ENCODE peak calls at places on chromosomes 6 and 20, in eight cellular contexts. K, G, E, H, Q, Z, V and U are unnamed samples. For H3K9me3 and H3K4me1, the result is how much of the 10 kb centered on the place peaks cover.

GRCh38 chr6:132418566-132418965 is 17.3 kb upstream of the MOXD1 start:
- DNase-seq in K (no peak), G (no peak), E (no peak), H (no peak), Q (no peak), Z (no peak), V (no peak), U (no peak)

GRCh38 chr6:163369122-163369521 is 45.4 kb upstream of the QKI start:
- DNase-seq in K (no peak), G (no peak), E (no peak), H (no peak), Q (no peak), Z (no peak), V (no peak), U (no peak)

GRCh38 chr20:63378626-63379025 is 17.5 kb upstream of the CHRNA4 start:
- DNase-seq in K (no peak), G (no peak), E (no peak), H (no peak), Q (no peak), Z (peak), V (no peak), U (no peak)

GRCh38 chr6:44431118-44431725 is 43.7 kb downstream of the CDC5L start:
- DNase-seq in K (peak), G (peak), E (peak), H (peak), Q (peak), Z (peak), V (no peak), U (peak)

GRCh38 chr6:12751694-12752304 is 35.2 kb downstream of the PHACTR1 start:
- DNase-seq in K (peak), G (peak), E (peak), H (peak), Q (peak), Z (peak), V (no peak), U (no peak)

GRCh38 chr6:35804996-35805736 is at the start of gene LHFPL5:
- DNase-seq in K (peak), G (peak), E (peak), H (peak), Q (no peak), Z (peak), V (peak), U (peak)

GRCh38 chr20:57476073-57476526 is 48.8 kb downstream of the CTCFL start:
- DNase-seq in K (no peak), G (no peak), E (no peak), H (no peak), Q (no peak), Z (no peak), V (peak), U (no peak)

GRCh38 chr6:53579338-53579737 is 34.4 kb upstream of the GCLC start:
- DNase-seq in K (no peak), G (no peak), E (no peak), H (no peak), Q (no peak), Z (no peak), V (no peak), U (no peak)

GRCh38 chr6:4930025-4930692 is 73.7 kb downstream of the RPP40 start:
- DNase-seq in K (no peak), G (no peak), E (no peak), H (no peak), Q (no peak), Z (no peak), V (no peak), U (no peak)

GRCh38 chr6:63929111-63929510 is 293.5 kb downstream of the PHF3 start:
- DNase-seq in K (no peak), G (no peak), E (no peak), H (no peak), Q (no peak), Z (no peak), V (no peak), U (no peak)

GRCh38 chr20:52429029-52429428 is 237.4 kb upstream of the ZFP64 start:
- DNase-seq in K (no peak), G (no peak), E (no peak), H (no peak), Q (no peak), Z (no peak), V (no peak), U (no peak)

GRCh38 chr6:145453376-145453775 is 281.9 kb downstream of the EPM2A start:
- DNase-seq in K (no peak), G (no peak), E (no peak), H (no peak), Q (no peak), Z (no peak), V (no peak), U (no peak)

GRCh38 chr6:111096246-111096645 is 8.9 kb downstream of the SLC16A10 start:
- DNase-seq in K (no peak), G (no peak), E (peak), H (no peak), Q (peak), Z (peak), V (peak), U (no peak)

GRCh38 chr20:39773380-39774000 is 811.3 kb downstream of the DHX35 start:
- DNase-seq in K (no peak), G (no peak), E (no peak), H (no peak), Q (no peak), Z (no peak), V (no peak), U (no peak)

GRCh38 chr6:32086661-32087573 is 22.2 kb downstream of the TNXB start:
- DNase-seq in K (no peak), G (no peak), E (no peak), H (no peak), Q (peak), Z (no peak), V (no peak), U (peak)

GRCh38 chr6:73047801-73048200 is 177.5 kb downstream of the KHDC1L start:
- DNase-seq in K (no peak), G (no peak), E (no peak), H (no peak), Q (peak), Z (no peak), V (no peak), U (no peak)

GRCh38 chr6:28982476-28983266 is 22.4 kb downstream of the ZNF311 start:
- DNase-seq in K (peak), G (no peak), E (no peak), H (peak), Q (peak), Z (peak), V (no peak), U (no peak)

GRCh38 chr6:12886961-12887775 is 170.6 kb downstream of the PHACTR1 start:
- DNase-seq in K (no peak), G (no peak), E (no peak), H (no peak), Q (peak), Z (peak), V (no peak), U (peak)

GRCh38 chr6:75204222-75204958 is 1.5 kb downstream of the COL12A1 start:
- DNase-seq in K (peak), G (peak), E (peak), H (peak), Q (peak), Z (peak), V (peak), U (no peak)

GRCh38 chr20:53402233-53403005 is 191.2 kb downstream of the ZNF217 start:
- DNase-seq in K (no peak), G (no peak), E (no peak), H (no peak), Q (no peak), Z (no peak), V (no peak), U (no peak)

GRCh38 chr6:101294051-101294638 is 99.4 kb upstream of the GRIK2 start:
- DNase-seq in K (no peak), G (no peak), E (no peak), H (no peak), Q (peak), Z (no peak), V (no peak), U (no peak)

GRCh38 chr6:12844284-12845223 is 128.0 kb downstream of the PHACTR1 start:
- DNase-seq in K (no peak), G (no peak), E (no peak), H (peak), Q (no peak), Z (peak), V (no peak), U (no peak)

GRCh38 chr6:148231572-148231971 is 111.1 kb upstream of the SASH1 start:
- DNase-seq in K (no peak), G (no peak), E (no peak), H (no peak), Q (peak), Z (no peak), V (no peak), U (no peak)

GRCh38 chr6:161631676-161632194 is 357.9 kb upstream of the AGPAT4 start:
- DNase-seq in K (no peak), G (no peak), E (no peak), H (no peak), Q (no peak), Z (no peak), V (no peak), U (no peak)

GRCh38 chr6:21953831-21954801 is 342.7 kb downstream of the PRL start:
- DNase-seq in K (peak), G (no peak), E (peak), H (no peak), Q (peak), Z (peak), V (no peak), U (no peak)

GRCh38 chr6:128731249-128732165 is 151.4 kb upstream of the LAMA2 start:
- DNase-seq in K (no peak), G (no peak), E (no peak), H (peak), Q (peak), Z (peak), V (no peak), U (no peak)

GRCh38 chr6:139894271-139894670 is 519.8 kb upstream of the CITED2 start:
- DNase-seq in K (no peak), G (no peak), E (no peak), H (no peak), Q (no peak), Z (no peak), V (peak), U (no peak)

GRCh38 chr6:147141690-147142308 is 62.4 kb upstream of the STXBP5 start:
- DNase-seq in K (no peak), G (no peak), E (no peak), H (no peak), Q (peak), Z (peak), V (no peak), U (no peak)

GRCh38 chr20:2402271-2402980 is 21.7 kb downstream of the TGM6 start:
- DNase-seq in K (no peak), G (no peak), E (no peak), H (peak), Q (peak), Z (peak), V (no peak), U (no peak)

DNA sequence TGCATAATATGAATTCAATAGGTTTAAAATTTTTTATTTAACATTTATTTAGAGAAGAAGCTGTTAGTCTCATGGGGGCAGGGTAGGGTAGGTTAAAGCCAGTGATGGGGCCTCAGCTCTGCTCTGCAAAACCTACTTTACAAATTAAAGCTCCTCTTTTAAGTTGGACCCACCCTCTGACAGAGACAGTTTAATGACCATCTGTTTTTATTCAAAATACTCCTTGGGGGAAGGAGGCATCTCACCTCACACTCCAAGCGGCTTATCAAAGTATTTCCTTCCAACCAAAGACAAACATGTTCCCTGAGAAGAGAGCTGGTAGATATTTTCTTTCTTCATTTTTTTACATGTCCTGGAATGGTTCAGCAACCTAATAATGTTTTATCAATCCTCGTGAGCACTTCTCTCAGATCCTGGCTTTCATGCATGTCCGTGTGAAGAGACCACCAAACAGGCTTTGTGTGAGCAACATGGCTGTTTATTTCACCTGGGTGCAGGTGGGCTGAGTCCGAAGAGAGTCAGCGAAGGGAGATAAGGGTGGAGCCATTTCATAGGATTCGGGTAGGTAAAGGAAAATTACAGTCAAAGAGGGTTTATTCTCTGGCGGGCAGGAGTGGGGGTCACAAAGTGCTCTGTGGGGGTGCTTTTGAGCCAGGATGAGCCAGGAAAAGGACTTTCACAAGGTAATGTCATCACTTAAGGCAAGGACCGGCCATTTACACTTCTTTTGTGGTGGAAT is 184.7 kb downstream of the GJA1 start:
- DNase-seq in K (no peak), G (no peak), E (no peak), H (no peak), Q (no peak), Z (no peak), V (no peak), U (peak)
- H3K4me3 ChIP-seq in K (no peak), G (no peak), E (no peak), H (no peak), Q (no peak), Z (no peak), V (no peak), U (no peak)

GRCh38 chr20:30484749-30485070 is 772.8 kb upstream of the DEFB115 start:
- DNase-seq in K (no peak), G (no peak), E (no peak), H (no peak), Q (no peak), Z (no peak), V (no peak), U (no peak)

GRCh38 chr20:30486103-30486478 is 771.4 kb upstream of the DEFB115 start:
- DNase-seq in K (no peak), G (no peak), E (no peak), H (no peak), Q (no peak), Z (no peak), V (no peak), U (no peak)

GRCh38 chr20:30485331-30486102 is 771.9 kb upstream of the DEFB115 start:
- DNase-seq in K (no peak), G (no peak), E (no peak), H (no peak), Q (no peak), Z (no peak), V (no peak), U (no peak)

GRCh38 chr20:30487947-30488926 is 769.2 kb upstream of the DEFB115 start:
- DNase-seq in K (no peak), G (no peak), E (no peak), H (no peak), Q (no peak), Z (no peak), V (no peak), U (no peak)

GRCh38 chr20:30484009-30484748 is 773.3 kb upstream of the DEFB115 start:
- DNase-seq in K (no peak), G (no peak), E (no peak), H (no peak), Q (no peak), Z (no peak), V (no peak), U (no peak)
- H3K9me3 ChIP-seq in K (under half), G (under half), E (under half), H (under half), Q (under half), Z (under half), V (under half), U (under half)

DNA sequence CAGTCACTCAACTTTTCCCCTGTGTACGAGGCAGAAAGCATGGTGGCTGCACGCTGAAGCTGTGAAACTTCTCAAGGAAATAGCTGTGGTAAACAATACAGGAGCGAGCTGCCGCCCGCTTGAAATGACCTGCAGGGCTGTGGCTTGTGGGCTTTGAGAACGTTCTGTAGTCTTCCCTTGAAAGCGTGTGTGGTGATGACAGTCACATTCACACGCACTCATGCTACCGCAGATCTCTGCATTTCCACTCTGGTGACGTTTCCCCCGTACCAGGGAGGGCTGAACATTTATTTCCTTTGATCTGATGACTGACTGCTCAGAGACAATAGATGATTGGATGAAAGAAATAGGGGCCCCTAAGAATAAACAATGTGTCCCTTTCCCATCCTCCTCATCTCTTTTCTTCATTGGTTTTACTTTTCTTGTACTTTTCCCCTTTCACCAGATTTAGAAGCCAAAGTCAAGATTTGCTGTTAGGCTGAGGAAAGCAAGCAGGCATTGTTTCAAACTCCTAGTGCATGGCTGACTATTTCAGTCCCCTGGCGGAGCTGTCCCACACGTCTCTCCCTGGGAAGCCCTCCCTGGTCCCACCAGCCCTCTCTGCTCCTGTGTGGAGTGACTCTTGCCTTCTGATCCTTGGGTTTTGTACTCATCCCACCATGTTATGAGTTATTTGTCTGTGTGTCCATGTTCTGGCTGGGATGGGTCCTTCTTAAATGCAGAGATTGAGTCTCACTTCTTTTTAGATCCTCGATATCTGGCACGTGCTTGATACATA is 3.9 kb downstream of the SYTL3 start:
- DNase-seq in K (no peak), G (no peak), E (peak), H (no peak), Q (no peak), Z (no peak), V (peak), U (no peak)
- H3K4me1 ChIP-seq in K (under half), G (under half), E (under half), H (under half), Q (under half), Z (under half), V (under half), U (under half)

GRCh38 chr6:65709099-65709830 is 2.2 kb upstream of the EYS start:
- DNase-seq in K (no peak), G (no peak), E (no peak), H (no peak), Q (no peak), Z (no peak), V (no peak), U (no peak)

GRCh38 chr6:65708162-65708561 is 1.1 kb upstream of the EYS start:
- DNase-seq in K (no peak), G (no peak), E (no peak), H (no peak), Q (no peak), Z (no peak), V (no peak), U (no peak)

GRCh38 chr6:65711531-65711930 is 4.5 kb upstream of the EYS start:
- DNase-seq in K (no peak), G (no peak), E (no peak), H (no peak), Q (no peak), Z (no peak), V (no peak), U (no peak)

GRCh38 chr6:65706436-65706835 is 590 bp downstream of the EYS start:
- DNase-seq in K (no peak), G (no peak), E (no peak), H (no peak), Q (no peak), Z (no peak), V (no peak), U (no peak)

GRCh38 chr6:65707134-65707826 is at the start of gene EYS:
- DNase-seq in K (no peak), G (no peak), E (no peak), H (no peak), Q (no peak), Z (no peak), V (no peak), U (no peak)
- H3K4me3 ChIP-seq in K (no peak), G (no peak), E (no peak), H (no peak), Q (no peak), Z (no peak), V (no peak), U (no peak)

GRCh38 chr6:137188855-137189254 is 15.4 kb upstream of the IL22RA2 start:
- DNase-seq in K (no peak), G (no peak), E (no peak), H (no peak), Q (no peak), Z (no peak), V (no peak), U (peak)
- H3K9me3 ChIP-seq in K (under half), G (under half), E (under half), H (under half), Q (under half), Z (under half), V (under half), U (under half)